ENCODE peak calls at places on chromosomes 3 and 15, in nine cellular contexts. Z, B, M, Q, U, N, E, P and R are unnamed samples.

GRCh38 chr3:169345662-169346331 is 317.7 kb downstream of the MECOM start:
- DNase-seq in Q (no peak), E (no peak), B (no peak), Z (no peak), U (no peak), P (no peak), M (no peak), N (no peak), R (no peak)

GRCh38 chr3:14403636-14404395 is 1.4 kb downstream of the SLC6A6 start:
- DNase-seq in P (no peak), B (no peak), Z (no peak), E (peak), U (no peak), N (no peak), M (peak), Q (no peak), R (no peak)

GRCh38 chr15:25342629-25343028 is 96.2 kb downstream of the UBE3A start:
- DNase-seq in P (no peak), Q (no peak), E (no peak), B (no peak), U (no peak), Z (no peak), N (no peak), M (no peak), R (no peak)

GRCh38 chr3:24270204-24270671 is 224.4 kb downstream of the THRB start:
- DNase-seq in N (no peak), E (no peak), U (no peak), B (no peak), M (no peak), Z (no peak), P (no peak), Q (no peak), R (no peak)

GRCh38 chr3:28033059-28033784 is 208.2 kb upstream of the CMC1 start:
- DNase-seq in B (no peak), M (no peak), N (no peak), P (peak), U (no peak), Q (no peak), E (no peak), Z (no peak), R (no peak)

GRCh38 chr3:71724584-71725278 is 471 bp downstream of the EIF4E3 start:
- DNase-seq in E (peak), U (no peak), P (peak), Q (no peak), Z (no peak), N (peak), M (no peak), B (no peak), R (peak)

GRCh38 chr3:125079675-125080045 is 23.9 kb upstream of the HEG1 start:
- DNase-seq in U (peak), Z (no peak), P (no peak), B (no peak), E (peak), N (no peak), M (no peak), Q (peak), R (no peak)

GRCh38 chr3:60803812-60804211 is 447.4 kb downstream of the FHIT start:
- DNase-seq in Q (no peak), B (no peak), U (no peak), M (no peak), Z (no peak), E (no peak), P (no peak), N (no peak), R (no peak)

GRCh38 chr3:150911780-150912179 is 6.5 kb upstream of the MINDY4B start:
- DNase-seq in Z (no peak), Q (no peak), U (no peak), P (no peak), N (no peak), M (no peak), B (no peak), E (no peak), R (no peak)

GRCh38 chr15:70271422-70272088 is 173.8 kb upstream of the TLE3 start:
- DNase-seq in U (peak), E (peak), B (no peak), N (no peak), P (no peak), Q (peak), Z (peak), M (no peak), R (peak)

GRCh38 chr3:188348445-188349244 is 194.7 kb downstream of the LPP start:
- DNase-seq in M (peak), N (no peak), U (peak), Z (peak), P (no peak), Q (peak), E (no peak), B (no peak), R (no peak)

GRCh38 chr3:10471337-10471721 is 34.1 kb downstream of the ATP2B2 start:
- DNase-seq in Z (no peak), B (no peak), Q (peak), N (peak), M (no peak), U (peak), P (no peak), E (peak), R (no peak)

GRCh38 chr3:154143873-154144272 is 22.7 kb downstream of the ARHGEF26 start:
- DNase-seq in N (no peak), U (no peak), P (no peak), Q (no peak), E (no peak), M (no peak), Z (no peak), B (no peak), R (no peak)

GRCh38 chr3:61936344-61936937 is 375.1 kb downstream of the PTPRG start:
- DNase-seq in B (no peak), E (peak), Q (peak), M (peak), N (peak), P (peak), U (peak), Z (no peak), R (peak)

GRCh38 chr3:174016186-174016585 is 618.6 kb downstream of the NLGN1 start:
- DNase-seq in U (peak), Z (no peak), Q (peak), B (no peak), E (no peak), N (no peak), M (no peak), P (no peak), R (no peak)

GRCh38 chr15:37931868-37932267 is 2.6 kb upstream of the TMCO5A start:
- DNase-seq in P (no peak), Z (no peak), M (no peak), B (no peak), U (peak), Q (peak), E (no peak), N (no peak), R (no peak)

GRCh38 chr15:69504352-69505040 is 51.9 kb downstream of the RPLP1 start:
- DNase-seq in M (no peak), N (no peak), Q (no peak), B (no peak), Z (no peak), E (no peak), U (no peak), P (no peak), R (no peak)

GRCh38 chr3:23580337-23580736 is 225.4 kb upstream of the UBE2E1 start:
- DNase-seq in U (peak), N (no peak), E (no peak), B (no peak), M (no peak), P (no peak), Q (peak), Z (no peak), R (no peak)

GRCh38 chr3:133413166-133414020 is 13.5 kb downstream of the BFSP2 start:
- DNase-seq in M (no peak), U (peak), N (no peak), Q (peak), B (no peak), Z (no peak), E (peak), P (no peak), R (peak)

GRCh38 chr15:29921130-29921601 is 98.9 kb upstream of the TJP1 start:
- DNase-seq in Z (no peak), P (no peak), B (no peak), Q (no peak), N (no peak), E (no peak), M (no peak), U (no peak), R (no peak)

GRCh38 chr3:178202199-178202598 is 334.0 kb upstream of the KCNMB2 start:
- DNase-seq in P (no peak), E (peak), B (no peak), N (no peak), Z (no peak), Q (no peak), U (no peak), M (no peak), R (no peak)

GRCh38 chr3:112314618-112315017 is 18.3 kb upstream of the CD200 start:
- DNase-seq in N (no peak), Q (no peak), M (no peak), E (no peak), U (no peak), Z (no peak), B (no peak), P (no peak), R (no peak)

GRCh38 chr3:128054363-128054762 is 2.1 kb downstream of the SEC61A1 start:
- DNase-seq in U (peak), N (no peak), Z (no peak), E (no peak), B (no peak), M (no peak), P (no peak), Q (peak), R (no peak)

GRCh38 chr3:123546133-123546755 is 38.6 kb downstream of the HACD2 start:
- DNase-seq in P (no peak), N (no peak), M (no peak), U (peak), E (no peak), Z (no peak), B (no peak), Q (peak), R (no peak)

GRCh38 chr3:102295756-102296155 is 139.1 kb upstream of the ZPLD1 start:
- DNase-seq in P (no peak), Z (no peak), Q (no peak), M (no peak), N (no peak), B (no peak), E (no peak), U (no peak), R (no peak)

GRCh38 chr3:146772211-146772743 is 167.1 kb upstream of the PLSCR5 start:
- DNase-seq in E (no peak), Z (no peak), P (no peak), Q (no peak), N (no peak), B (no peak), M (no peak), U (no peak), R (no peak)

GRCh38 chr15:46676233-46677206 is 1040.8 kb upstream of the SEMA6D start:
- DNase-seq in B (no peak), P (no peak), M (no peak), Z (no peak), Q (no peak), E (peak), U (no peak), N (no peak), R (no peak)

GRCh38 chr3:42118762-42119361 is 27.7 kb downstream of the TRAK1 start:
- DNase-seq in Q (peak), M (peak), Z (no peak), U (peak), N (no peak), B (no peak), E (peak), P (peak), R (peak)

GRCh38 chr3:143363276-143363675 is 243.7 kb downstream of the CHST2 start:
- DNase-seq in Z (no peak), E (no peak), U (no peak), N (no peak), B (no peak), M (peak), P (no peak), Q (peak), R (no peak)

GRCh38 chr3:141663993-141664392 is 74.1 kb upstream of the RNF7 start:
- DNase-seq in P (no peak), E (no peak), B (no peak), M (no peak), Z (no peak), Q (peak), U (peak), N (no peak), R (no peak)

GRCh38 chr3:64351713-64352595 is 126.7 kb upstream of the PRICKLE2 start:
- DNase-seq in U (peak), Z (no peak), E (no peak), Q (peak), B (no peak), P (no peak), M (no peak), N (no peak), R (no peak)

GRCh38 chr3:59782664-59783063 is 732.8 kb upstream of the CFAP20DC start:
- DNase-seq in M (no peak), Z (no peak), N (no peak), B (no peak), Q (no peak), E (no peak), P (no peak), U (no peak), R (no peak)

GRCh38 chr15:83108266-83109219 is 1.1 kb downstream of the TM6SF1 start:
- DNase-seq in M (peak), U (peak), Z (no peak), N (no peak), P (peak), Q (peak), B (no peak), E (peak), R (no peak)

GRCh38 chr15:89845305-89845893 is 30.7 kb upstream of the ANPEP start:
- DNase-seq in Q (peak), Z (no peak), E (no peak), B (no peak), U (peak), N (no peak), M (no peak), P (no peak), R (no peak)

GRCh38 chr3:34865350-34865749 is 774.0 kb upstream of the ARPP21 start:
- DNase-seq in Q (no peak), M (no peak), B (no peak), E (no peak), P (no peak), Z (no peak), N (no peak), U (no peak), R (no peak)

GRCh38 chr3:184003187-184003967 is 14.3 kb downstream of the ABCC5 start:
- DNase-seq in Q (peak), U (peak), Z (no peak), B (no peak), N (no peak), P (no peak), E (no peak), M (no peak), R (no peak)

GRCh38 chr3:193620055-193620454 is 27.0 kb downstream of the OPA1 start:
- DNase-seq in M (no peak), N (no peak), P (peak), Z (no peak), E (no peak), U (no peak), B (no peak), Q (no peak), R (no peak)